ENCODE peak calls at places on chromosomes 3 and 15, in ten cellular contexts. G is RWPE1, B is epithelial cell of proximal tubule, W is progenitor cell of endocrine pancreas, Z is IMR-90, L is foreskin fibroblast, K is endothelial cell, P is HFFc6, T is fibroblast of pulmonary artery, F is NB4. A is an unnamed sample.

GRCh38 chr15:37872661-37873060 is 61.8 kb upstream of the TMCO5A start:
- DNase-seq in G (no peak), B (no peak), W (no peak), Z (no peak), L (peak), K (no peak), P (no peak), T (no peak), F (no peak), A (no peak)

GRCh38 chr3:151312972-151313371 is 3.6 kb downstream of the GPR87 start:
- DNase-seq in G (no peak), B (no peak), W (no peak), Z (no peak), L (no peak), K (no peak), P (no peak), T (no peak), F (no peak), A (no peak)

GRCh38 chr15:48644827-48645557 is 517 bp downstream of the FBN1 start:
- DNase-seq in G (peak), B (no peak), W (peak), Z (peak), L (peak), K (peak), P (no peak), T (peak), F (no peak), A (peak)

GRCh38 chr3:49498239-49498638 is 28.2 kb downstream of the DAG1 start:
- DNase-seq in G (no peak), B (no peak), W (no peak), Z (no peak), L (no peak), K (no peak), P (no peak), T (no peak), F (no peak), A (no peak)

GRCh38 chr15:68419301-68420175 is 12.4 kb downstream of the ITGA11 start:
- DNase-seq in G (no peak), B (no peak), W (no peak), Z (no peak), L (peak), K (no peak), P (no peak), T (no peak), F (no peak), A (no peak)

GRCh38 chr3:13896473-13897154 is 16.7 kb upstream of the WNT7A start:
- DNase-seq in G (peak), B (peak), W (peak), Z (peak), L (peak), K (peak), P (peak), T (peak), F (peak), A (peak)

GRCh38 chr15:59140422-59141226 is 35.7 kb downstream of the CCNB2 start:
- DNase-seq in G (peak), B (no peak), W (no peak), Z (peak), L (no peak), K (no peak), P (no peak), T (no peak), F (no peak), A (peak)

GRCh38 chr15:85583404-85584390 is 203.3 kb downstream of the AKAP13 start:
- DNase-seq in G (peak), B (no peak), W (no peak), Z (peak), L (no peak), K (no peak), P (no peak), T (no peak), F (no peak), A (peak)

GRCh38 chr15:71588746-71589145 is 221.6 kb upstream of the NR2E3 start:
- DNase-seq in G (peak), B (peak), W (no peak), Z (peak), L (peak), K (no peak), P (peak), T (peak), F (no peak), A (no peak)

GRCh38 chr3:69197922-69198540 is 75.6 kb upstream of the LMOD3 start:
- DNase-seq in G (no peak), B (no peak), W (no peak), Z (no peak), L (no peak), K (no peak), P (no peak), T (no peak), F (no peak), A (no peak)

GRCh38 chr3:43691120-43692002 is 623 bp downstream of the ABHD5 start:
- DNase-seq in G (peak), B (no peak), W (peak), Z (peak), L (peak), K (peak), P (no peak), T (peak), F (peak), A (no peak)

GRCh38 chr3:40504636-40505430 is 1.0 kb upstream of the ZNF620 start:
- DNase-seq in G (peak), B (peak), W (no peak), Z (peak), L (peak), K (no peak), P (peak), T (peak), F (no peak), A (no peak)

GRCh38 chr15:68259883-68260282 is 17.7 kb upstream of the FEM1B start:
- DNase-seq in G (no peak), B (no peak), W (no peak), Z (no peak), L (no peak), K (no peak), P (no peak), T (no peak), F (no peak), A (no peak)

GRCh38 chr3:122676759-122677158 is 3.9 kb upstream of the PARP14 start:
- DNase-seq in G (no peak), B (no peak), W (no peak), Z (peak), L (peak), K (no peak), P (no peak), T (peak), F (no peak), A (no peak)

GRCh38 chr15:83268147-83268546 is 16.3 kb downstream of the BNC1 start:
- DNase-seq in G (no peak), B (no peak), W (no peak), Z (no peak), L (no peak), K (no peak), P (no peak), T (no peak), F (no peak), A (no peak)

GRCh38 chr3:136263251-136263650 is 13.1 kb downstream of the PCCB start:
- DNase-seq in G (no peak), B (no peak), W (no peak), Z (no peak), L (no peak), K (no peak), P (no peak), T (no peak), F (no peak), A (no peak)

GRCh38 chr3:73029321-73029796 is 32.1 kb upstream of the EBLN2 start:
- DNase-seq in G (peak), B (peak), W (no peak), Z (peak), L (peak), K (no peak), P (peak), T (peak), F (no peak), A (no peak)

GRCh38 chr3:39166932-39167532 is 13.6 kb upstream of the CSRNP1 start:
- DNase-seq in G (no peak), B (peak), W (no peak), Z (peak), L (peak), K (no peak), P (peak), T (peak), F (peak), A (no peak)

DNA sequence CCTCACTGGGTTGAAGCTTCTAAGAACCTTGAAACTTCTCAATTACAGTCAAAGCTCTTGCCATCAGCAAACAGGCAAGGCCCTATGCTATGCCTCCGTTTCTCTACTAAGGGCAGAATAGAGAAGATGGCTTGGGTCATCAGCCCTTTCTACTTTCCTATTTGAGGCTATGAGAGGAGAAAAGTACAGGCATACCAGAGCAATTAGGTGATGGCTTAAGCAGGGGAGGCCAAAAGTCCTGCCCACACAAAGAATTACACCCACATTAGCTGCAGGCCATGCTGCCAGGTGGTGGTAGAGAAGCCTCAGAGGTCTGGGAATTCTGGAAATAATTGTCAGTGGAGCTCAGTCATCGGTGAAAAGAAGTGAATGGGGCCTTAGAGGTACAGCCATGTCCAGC is 88.9 kb downstream of the MRPL46 start:
- DNase-seq in G (no peak), B (no peak), W (no peak), Z (peak), L (peak), K (no peak), P (peak), T (no peak), F (no peak), A (no peak)
- TF ChIP-seq CTCF in G (no peak), B (no peak), W (no peak), Z (no peak), L (no peak), K (no peak), P (no peak), T (no peak), F (no peak), A (no peak)

DNA sequence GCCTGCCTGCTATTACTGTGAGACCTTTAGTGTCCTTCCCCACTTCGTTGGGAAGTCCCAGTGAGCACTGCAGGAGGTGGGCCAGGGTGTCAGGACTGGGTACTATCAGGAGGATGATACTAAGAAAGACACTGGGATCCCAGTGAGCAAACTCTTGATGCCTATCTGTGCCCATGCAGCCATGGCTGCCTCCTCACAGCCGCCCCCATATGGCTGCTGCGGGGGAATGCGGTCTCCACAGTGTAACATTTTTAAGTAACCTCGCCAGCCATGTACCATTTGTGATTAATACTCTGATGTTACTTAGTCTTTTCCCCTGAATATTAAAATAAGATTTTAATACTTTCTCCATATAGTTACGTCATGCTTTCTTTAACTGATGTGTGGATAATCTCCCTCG is 312.2 kb downstream of the RYR3 start:
- DNase-seq in G (no peak), B (no peak), W (no peak), Z (no peak), L (no peak), K (no peak), P (no peak), T (no peak), F (peak), A (no peak)
- TF ChIP-seq CTCF in G (no peak), B (no peak), W (peak), Z (no peak), L (no peak), K (peak), P (peak), T (no peak), F (peak), A (no peak)

GRCh38 chr3:64248247-64248646 is 23.0 kb upstream of the PRICKLE2 start:
- DNase-seq in G (no peak), B (no peak), W (no peak), Z (no peak), L (no peak), K (no peak), P (no peak), T (no peak), F (no peak), A (no peak)

GRCh38 chr3:64240445-64240844 is 15.2 kb upstream of the PRICKLE2 start:
- DNase-seq in G (no peak), B (no peak), W (no peak), Z (no peak), L (no peak), K (no peak), P (no peak), T (no peak), F (no peak), A (no peak)

GRCh38 chr3:64240959-64241358 is 15.7 kb upstream of the PRICKLE2 start:
- DNase-seq in G (no peak), B (no peak), W (no peak), Z (no peak), L (no peak), K (no peak), P (no peak), T (no peak), F (no peak), A (no peak)

GRCh38 chr3:64242435-64242834 is 17.2 kb upstream of the PRICKLE2 start:
- DNase-seq in G (no peak), B (no peak), W (no peak), Z (no peak), L (no peak), K (no peak), P (no peak), T (peak), F (no peak), A (no peak)

GRCh38 chr3:64244011-64244942 is 19.0 kb upstream of the PRICKLE2 start:
- DNase-seq in G (peak), B (no peak), W (no peak), Z (no peak), L (peak), K (no peak), P (peak), T (no peak), F (peak), A (no peak)
- TF ChIP-seq CTCF in G (no peak), B (peak), W (peak), Z (peak), L (peak), K (peak), P (peak), T (peak), F (peak), A (peak)

GRCh38 chr15:29692527-29692926 is 129.7 kb downstream of the TJP1 start:
- DNase-seq in G (no peak), B (no peak), W (no peak), Z (no peak), L (no peak), K (no peak), P (no peak), T (peak), F (no peak), A (no peak)
- TF ChIP-seq CTCF in G (no peak), B (peak), W (peak), Z (peak), L (peak), K (no peak), P (peak), T (peak), F (no peak), A (no peak)

GRCh38 chr15:79831635-79832034 is 65.2 kb downstream of the MTHFS start:
- DNase-seq in G (no peak), B (no peak), W (no peak), Z (no peak), L (no peak), K (no peak), P (no peak), T (no peak), F (no peak), A (no peak)
- TF ChIP-seq CTCF in G (no peak), B (no peak), W (no peak), Z (no peak), L (no peak), K (no peak), P (no peak), T (no peak), F (no peak), A (no peak)

A was measured in GM13977.